ENCODE peak calls at places on chromosomes 5 and 9, in four cellular contexts. R, Z, E and C are unnamed samples.

GRCh38 chr5:138952962-138953361 is 77.8 kb upstream of the LRRTM2 start:
- DNase-seq in Z (no peak), E (no peak), R (peak), C (no peak)

GRCh38 chr5:96934291-96934694 is 1.6 kb upstream of the LNPEP start:
- DNase-seq in Z (peak), E (no peak), R (no peak), C (no peak)

GRCh38 chr5:58094031-58094430 is 365.9 kb downstream of the PLK2 start:
- DNase-seq in E (no peak), Z (peak), R (no peak), C (no peak)

GRCh38 chr5:59766394-59766793 is 127.1 kb downstream of the PDE4D start:
- DNase-seq in Z (no peak), R (peak), E (no peak), C (no peak)

GRCh38 chr5:142674438-142675210 is 11.3 kb downstream of the FGF1 start:
- DNase-seq in E (no peak), R (no peak), Z (peak), C (no peak)

GRCh38 chr9:89137548-89138462 is 40.8 kb downstream of the SHC3 start:
- DNase-seq in R (peak), Z (peak), E (peak), C (peak)

GRCh38 chr5:132065351-132065937 is 5.0 kb downstream of the IL3 start:
- DNase-seq in E (no peak), Z (peak), R (peak), C (no peak)

GRCh38 chr5:58930520-58930919 is 347.6 kb downstream of the RAB3C start:
- DNase-seq in Z (no peak), E (no peak), R (no peak), C (no peak)

GRCh38 chr9:133335924-133336811 is at the start of gene SURF6:
- DNase-seq in E (peak), R (peak), Z (peak), C (peak)

GRCh38 chr5:31413030-31413812 is 118.7 kb downstream of the DROSHA start:
- DNase-seq in Z (no peak), E (no peak), R (no peak), C (no peak)

GRCh38 chr9:113591899-113592625 is 128.5 kb downstream of the RGS3 start:
- DNase-seq in R (peak), E (no peak), Z (no peak), C (no peak)

GRCh38 chr9:113593682-113594281 is 130.3 kb downstream of the RGS3 start:
- DNase-seq in Z (peak), E (peak), R (peak), C (peak)

GRCh38 chr9:113590991-113591898 is 127.7 kb downstream of the RGS3 start:
- DNase-seq in Z (peak), R (peak), E (peak), C (no peak)

GRCh38 chr9:113594484-113595299 is 131.2 kb downstream of the RGS3 start:
- DNase-seq in E (no peak), R (peak), Z (no peak), C (no peak)

DNA sequence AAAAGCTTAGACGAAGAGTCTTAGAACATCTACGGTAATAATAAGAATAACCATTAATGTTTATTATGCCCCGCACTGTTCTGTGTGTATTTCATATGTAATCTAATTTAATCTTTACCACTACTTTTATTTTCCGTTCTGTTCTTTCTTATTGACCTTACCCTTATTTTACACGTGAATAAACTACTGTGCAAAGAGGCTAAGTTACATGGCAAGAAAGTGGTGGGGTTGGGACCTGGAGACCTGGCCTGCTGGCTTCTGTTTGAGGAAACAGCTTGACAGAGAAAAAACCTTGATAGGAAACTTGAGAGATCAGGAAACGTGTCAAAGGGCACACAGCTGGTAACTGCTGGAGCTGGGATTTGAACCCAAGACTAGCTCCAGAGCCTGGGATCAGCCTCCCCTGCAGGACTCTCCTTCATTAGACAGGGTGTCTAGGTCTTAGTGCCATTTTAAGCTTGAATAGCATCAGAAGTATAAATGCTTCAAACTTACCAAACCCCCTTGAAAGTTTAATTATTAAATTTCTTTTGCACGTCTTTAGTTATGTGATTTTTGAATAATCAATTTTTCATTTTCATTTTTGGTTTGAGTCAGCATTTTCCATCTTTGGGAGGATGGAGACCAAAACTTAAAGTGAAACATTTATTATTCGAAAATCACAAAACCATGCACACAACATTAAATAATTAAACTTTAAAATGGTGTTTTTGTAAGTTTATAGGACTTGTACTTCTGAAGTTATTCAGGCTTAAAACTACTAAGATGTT is 129.5 kb downstream of the RGS3 start:
- DNase-seq in E (no peak), Z (no peak), R (peak), C (no peak)
- H3K4me3 ChIP-seq in E (no peak), Z (no peak), R (peak), C (peak)

GRCh38 chr9:14654932-14655331 is 38.3 kb downstream of the ZDHHC21 start:
- DNase-seq in Z (peak), E (no peak), R (no peak), C (no peak)

GRCh38 chr9:14653511-14653910 is 39.7 kb downstream of the ZDHHC21 start:
- DNase-seq in E (no peak), R (no peak), Z (no peak), C (no peak)

GRCh38 chr9:14652729-14653377 is 40.4 kb downstream of the ZDHHC21 start:
- DNase-seq in Z (peak), R (no peak), E (no peak), C (no peak)
- TF ChIP-seq CTCF in Z (peak), R (peak), E (no peak), C (no peak)

DNA sequence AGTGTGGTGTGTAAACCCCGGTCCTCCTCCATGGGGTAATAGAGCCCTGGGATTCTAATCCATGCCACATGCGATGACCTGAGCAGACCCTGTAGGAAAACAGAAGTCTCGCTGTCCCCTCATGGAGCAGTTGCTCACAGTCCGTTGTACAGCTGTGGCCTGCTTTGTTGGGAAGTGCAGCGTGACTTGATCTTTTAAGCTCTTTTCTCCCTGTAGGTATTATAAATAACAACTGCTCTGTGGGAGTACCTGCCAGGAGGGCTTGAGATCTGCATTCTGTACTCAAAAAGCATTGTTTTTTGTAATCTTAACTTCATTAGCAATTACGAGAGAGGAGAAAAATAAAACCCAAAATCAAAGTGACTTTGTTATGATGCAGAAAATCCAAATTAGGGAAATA is 17.3 kb downstream of the MEGF10 start:
- DNase-seq in R (no peak), Z (no peak), E (no peak), C (no peak)
- H3K4me3 ChIP-seq in R (no peak), Z (no peak), E (no peak), C (no peak)

DNA sequence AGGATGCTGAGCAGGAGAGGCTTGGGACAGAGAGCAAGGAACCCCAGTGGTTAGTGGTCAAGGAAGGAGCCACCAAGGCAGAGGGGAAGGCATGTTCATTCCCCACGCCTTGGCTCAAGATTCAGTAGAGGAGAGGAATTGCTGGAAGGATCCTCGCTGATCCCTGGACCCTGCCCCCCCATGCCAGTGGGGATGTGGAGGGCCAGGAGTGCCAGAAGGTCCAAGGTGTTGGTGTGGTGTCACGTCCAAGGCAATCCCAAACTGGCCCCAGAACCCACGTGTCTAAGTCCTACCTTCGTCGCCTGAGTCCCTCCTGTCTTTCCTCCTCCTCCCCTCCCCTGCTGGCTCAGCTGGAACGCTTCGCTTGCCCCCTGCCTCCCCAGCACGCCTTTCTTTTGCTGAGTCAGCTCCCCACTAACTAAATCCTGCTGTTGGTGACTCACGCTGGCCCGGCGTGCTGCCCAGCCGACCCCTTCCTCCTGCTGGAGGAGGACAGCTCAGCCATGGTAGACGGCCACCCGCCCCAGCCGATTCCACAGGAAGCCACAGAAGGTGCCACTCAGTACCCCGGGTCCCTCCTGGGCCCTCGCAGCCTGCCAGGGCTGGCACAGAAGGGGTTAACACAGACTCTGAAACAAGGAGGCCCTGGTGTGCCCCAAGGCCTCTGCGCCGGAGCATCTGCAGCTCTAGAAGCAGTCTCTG is 37.6 kb upstream of the ORM1 start:
- DNase-seq in E (peak), R (peak), Z (peak), C (peak)
- TF ChIP-seq CTCF in E (no peak), R (no peak), Z (peak), C (no peak)

DNA sequence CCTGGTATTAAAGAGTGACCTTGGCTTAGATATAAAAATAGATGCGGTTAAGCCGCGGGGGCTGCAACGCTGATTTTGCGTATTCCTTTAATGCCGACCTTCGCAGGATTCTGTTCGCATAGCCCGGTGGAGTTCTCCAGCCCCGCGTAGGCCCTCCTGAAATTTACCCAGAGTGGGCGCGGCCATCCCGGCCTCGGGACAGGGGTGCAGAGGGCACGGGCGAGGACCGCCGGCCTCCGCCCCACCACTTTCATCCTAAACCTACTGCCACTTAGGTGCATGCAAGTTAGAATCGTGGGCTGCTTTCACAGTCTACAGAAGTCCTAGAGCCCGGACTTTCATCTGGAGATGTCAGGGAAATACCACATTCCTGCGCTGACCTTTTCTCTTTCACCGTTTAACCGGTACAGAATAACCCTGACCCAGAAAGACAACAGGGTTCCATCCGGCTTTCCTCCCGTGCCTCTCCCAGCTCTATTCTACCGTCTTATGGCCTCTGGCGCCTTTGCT is 521 bp upstream of the FAM169A start:
- DNase-seq in R (no peak), E (no peak), Z (no peak), C (no peak)
- H3K4me3 ChIP-seq in R (peak), E (peak), Z (peak), C (peak)

GRCh38 chr5:135439426-135440205 is 7.5 kb downstream of the DCANP1 start:
- DNase-seq in E (no peak), Z (no peak), R (peak), C (no peak)

GRCh38 chr5:135436856-135437795 is 10.0 kb downstream of the DCANP1 start:
- DNase-seq in E (no peak), Z (no peak), R (no peak), C (no peak)

GRCh38 chr5:135435467-135436330 is 11.4 kb downstream of the DCANP1 start:
- DNase-seq in Z (no peak), E (no peak), R (no peak), C (no peak)

GRCh38 chr5:135438712-135439111 is 8.4 kb downstream of the DCANP1 start:
- DNase-seq in E (no peak), Z (no peak), R (no peak), C (no peak)

GRCh38 chr5:135437796-135438560 is 9.2 kb downstream of the DCANP1 start:
- DNase-seq in E (no peak), Z (peak), R (peak), C (no peak)
- TF ChIP-seq CTCF in E (no peak), Z (peak), R (no peak), C (no peak)

GRCh38 chr5:73298251-73299016 is 125.4 kb downstream of the TMEM174 start:
- DNase-seq in E (no peak), Z (peak), R (no peak), C (no peak)

GRCh38 chr5:73300520-73301207 is 127.7 kb downstream of the TMEM174 start:
- DNase-seq in E (no peak), R (no peak), Z (no peak), C (no peak)

GRCh38 chr5:73301208-73302088 is 128.5 kb downstream of the TMEM174 start:
- DNase-seq in Z (no peak), E (no peak), R (no peak), C (no peak)

GRCh38 chr5:73299017-73299630 is 126.1 kb downstream of the TMEM174 start:
- DNase-seq in Z (no peak), R (no peak), E (no peak), C (no peak)

GRCh38 chr5:73299665-73300435 is 126.9 kb downstream of the TMEM174 start:
- DNase-seq in E (no peak), R (no peak), Z (peak), C (no peak)
- H3K4me3 ChIP-seq in E (no peak), R (no peak), Z (no peak), C (peak)

GRCh38 chr9:93304574-93305496 is 120.9 kb downstream of the WNK2 start:
- DNase-seq in R (peak), Z (peak), E (peak), C (peak)
- TF ChIP-seq CTCF in R (peak), Z (peak), E (no peak), C (peak)